ENCODE peak calls at places on chromosome 18, in six cellular contexts. U, Y, B, Z, L and R are unnamed samples. For H3K36me3, the result is how much of the 10 kb centered on the place peaks cover.

GRCh38 chr18:10412933-10413332 is 41.5 kb upstream of the APCDD1 start:
- DNase-seq in U (no peak), Y (no peak), B (no peak), Z (no peak), L (no peak), R (no peak)

GRCh38 chr18:68454511-68455228 is 260.2 kb downstream of the TMX3 start:
- DNase-seq in U (no peak), Y (peak), B (peak), Z (no peak), L (peak), R (no peak)

GRCh38 chr18:36355511-36355910 is 58.0 kb downstream of the FHOD3 start:
- DNase-seq in U (no peak), Y (no peak), B (peak), Z (no peak), L (peak), R (no peak)

GRCh38 chr18:76349067-76349715 is 145.9 kb downstream of the ZNF516 start:
- DNase-seq in U (peak), Y (peak), B (peak), Z (no peak), L (peak), R (no peak)

GRCh38 chr18:9184998-9185613 is 48.5 kb downstream of the ANKRD12 start:
- DNase-seq in U (no peak), Y (no peak), B (no peak), Z (no peak), L (no peak), R (no peak)

GRCh38 chr18:79588636-79589481 is 90.7 kb upstream of the CTDP1 start:
- DNase-seq in U (peak), Y (peak), B (peak), Z (peak), L (peak), R (peak)

GRCh38 chr18:57121542-57122112 is 25.3 kb upstream of the BOD1L2 start:
- DNase-seq in U (no peak), Y (no peak), B (no peak), Z (no peak), L (no peak), R (no peak)

GRCh38 chr18:47251289-47252120 is at the start of gene SKOR2:
- DNase-seq in U (no peak), Y (no peak), B (no peak), Z (no peak), L (no peak), R (no peak)

GRCh38 chr18:37568671-37569070 is 3.1 kb upstream of the CELF4 start:
- DNase-seq in U (no peak), Y (no peak), B (no peak), Z (no peak), L (no peak), R (no peak)

GRCh38 chr18:3305354-3305762 is 43.4 kb downstream of the MYL12B start:
- DNase-seq in U (no peak), Y (peak), B (peak), Z (no peak), L (peak), R (no peak)

GRCh38 chr18:53797998-53798397 is 426.5 kb downstream of the MBD2 start:
- DNase-seq in U (no peak), Y (no peak), B (no peak), Z (no peak), L (no peak), R (no peak)

GRCh38 chr18:67644226-67644625 is 127.7 kb upstream of the DSEL start:
- DNase-seq in U (no peak), Y (no peak), B (no peak), Z (no peak), L (no peak), R (no peak)

GRCh38 chr18:8912348-8913057 is 190.0 kb upstream of the NDUFV2 start:
- DNase-seq in U (no peak), Y (no peak), B (no peak), Z (peak), L (no peak), R (peak)

GRCh38 chr18:6170604-6171003 is 244.1 kb downstream of the L3MBTL4 start:
- DNase-seq in U (no peak), Y (no peak), B (no peak), Z (no peak), L (no peak), R (no peak)

GRCh38 chr18:60500960-60501359 is 128.4 kb upstream of the MC4R start:
- DNase-seq in U (no peak), Y (peak), B (no peak), Z (no peak), L (no peak), R (no peak)

GRCh38 chr18:33114749-33115148 is 325.8 kb downstream of the CCDC178 start:
- DNase-seq in U (no peak), Y (no peak), B (no peak), Z (no peak), L (no peak), R (no peak)

DNA sequence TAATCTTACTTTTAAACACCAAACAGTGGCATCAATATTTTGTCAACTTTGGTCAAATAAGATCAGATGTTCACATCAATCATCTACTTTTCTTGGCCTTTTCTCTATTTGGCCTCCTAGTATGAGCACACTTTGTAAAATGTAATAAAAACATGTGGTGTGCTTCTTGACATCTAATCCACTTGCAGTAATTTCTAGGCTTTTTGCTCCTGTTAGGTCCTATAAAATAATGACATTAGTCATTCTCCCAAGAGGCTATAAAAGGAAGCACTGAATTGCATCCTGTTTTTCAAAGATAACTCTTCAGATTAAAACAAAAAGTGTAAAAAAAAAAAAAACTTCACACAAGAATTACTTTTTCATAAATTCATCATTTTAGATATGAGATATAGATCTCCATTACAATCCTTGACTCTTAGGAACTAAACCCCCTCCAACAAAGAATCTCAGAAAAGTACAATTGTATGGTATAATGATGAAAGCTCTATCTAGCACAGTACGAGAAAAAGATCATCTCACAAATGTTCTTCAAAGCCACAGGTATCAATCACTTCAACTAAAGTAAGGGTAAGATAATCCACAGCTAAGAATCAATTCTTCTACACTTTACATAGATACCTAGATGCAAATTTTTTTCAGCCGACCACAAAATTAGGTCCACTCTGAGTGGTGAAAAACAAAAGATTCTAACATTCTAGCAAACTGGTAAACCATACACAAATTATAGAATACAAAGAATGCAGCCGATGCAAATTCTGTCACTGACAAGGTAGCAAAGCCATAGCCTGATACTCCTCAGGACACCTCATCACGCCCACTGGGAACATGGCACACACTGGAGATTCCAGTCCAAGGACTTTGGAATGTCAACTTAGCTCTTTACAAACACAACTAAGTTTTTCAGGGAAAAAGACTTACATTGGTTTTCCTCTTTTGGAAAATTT is 2.7 kb downstream of the BCL2 start:
- DNase-seq in U (no peak), Y (no peak), B (no peak), Z (no peak), L (no peak), R (no peak)
- H3K4me3 ChIP-seq in U (peak), Y (no peak), B (no peak), Z (peak), L (no peak), R (peak)

DNA sequence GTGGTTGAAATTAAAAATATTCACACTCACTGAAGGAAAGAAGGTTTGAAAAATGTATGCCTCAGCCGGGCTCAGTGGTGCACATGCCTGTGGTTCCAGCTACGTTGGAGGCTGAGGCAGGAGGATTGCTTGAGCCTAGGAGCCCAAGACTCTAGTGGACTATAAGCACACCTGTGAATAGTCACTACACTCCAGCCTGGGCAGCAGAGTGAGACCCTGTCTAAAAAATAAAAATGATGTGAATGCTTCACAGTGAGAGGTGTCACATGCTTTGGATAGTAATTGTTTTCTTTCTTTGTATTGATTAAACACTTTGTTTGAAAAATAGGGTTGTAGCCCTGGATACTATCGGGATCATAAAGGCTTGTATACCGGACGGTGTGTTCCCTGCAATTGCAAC is 138.6 kb upstream of the TTC39C start:
- DNase-seq in U (no peak), Y (no peak), B (no peak), Z (no peak), L (no peak), R (no peak)
- H3K36me3 ChIP-seq in U (under half), Y (under half), B (under half), Z (under half), L (under half), R (under half)

DNA sequence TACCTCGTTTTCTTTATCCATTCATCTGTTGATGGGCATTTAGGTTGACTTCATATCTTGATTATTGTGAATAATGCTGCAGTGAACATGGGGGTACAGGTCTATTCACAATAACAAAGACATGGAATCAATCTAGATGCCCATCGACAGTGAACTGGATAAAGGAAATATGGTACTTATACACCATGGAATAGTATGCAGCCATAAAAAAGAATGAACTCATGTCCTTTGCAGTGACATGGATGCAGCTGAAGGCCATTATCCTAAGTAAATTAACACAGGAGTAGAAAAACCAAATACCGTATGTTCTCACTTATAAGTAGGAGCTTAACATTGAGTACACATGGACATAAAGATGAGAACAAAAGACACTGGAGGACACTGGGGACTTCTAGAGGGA is 111.6 kb downstream of the LAMA3 start:
- DNase-seq in U (no peak), Y (no peak), B (no peak), Z (no peak), L (no peak), R (no peak)
- H3K4me3 ChIP-seq in U (no peak), Y (no peak), B (no peak), Z (no peak), L (no peak), R (no peak)

GRCh38 chr18:23857756-23858155 is 156.8 kb upstream of the TTC39C start:
- DNase-seq in U (no peak), Y (no peak), B (no peak), Z (no peak), L (peak), R (peak)
- H3K36me3 ChIP-seq in U (under half), Y (under half), B (under half), Z (under half), L (under half), R (under half)

DNA sequence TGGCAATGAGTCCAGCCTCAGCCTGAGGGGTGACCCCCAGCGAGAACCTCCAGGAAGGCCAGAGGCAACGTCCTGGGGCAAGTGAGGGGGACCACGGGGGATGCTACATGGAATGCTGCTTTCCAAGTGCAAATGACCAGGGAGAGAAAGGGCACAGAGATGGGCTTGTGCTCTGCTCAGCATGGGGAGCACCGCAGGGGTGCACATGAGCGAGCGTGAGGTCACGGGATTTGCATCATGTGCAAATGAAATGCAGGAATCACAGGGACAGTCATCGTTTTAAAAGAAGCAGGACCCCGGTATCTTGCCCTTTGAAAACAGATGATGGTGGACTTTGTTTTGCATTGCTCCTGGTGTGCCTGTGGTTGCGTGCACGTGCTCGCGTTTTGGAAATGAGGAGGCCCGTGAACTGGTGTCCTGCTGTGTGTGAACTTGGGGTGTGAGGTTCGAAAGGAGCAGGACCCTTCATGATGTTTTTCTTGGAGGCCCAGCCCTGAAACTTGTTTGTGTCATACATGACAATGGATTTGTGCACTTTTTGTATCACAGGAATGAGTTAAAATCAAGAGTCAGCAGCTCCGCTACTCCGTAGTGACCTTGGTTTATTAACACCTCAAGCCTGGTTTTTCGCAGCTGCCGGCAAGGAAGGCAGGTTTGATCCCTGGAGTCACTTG is 234.4 kb downstream of the LDLRAD4 start:
- DNase-seq in U (no peak), Y (no peak), B (no peak), Z (no peak), L (no peak), R (no peak)
- H3K4me3 ChIP-seq in U (no peak), Y (no peak), B (no peak), Z (no peak), L (no peak), R (no peak)

GRCh38 chr18:49795612-49796552 is 17.5 kb downstream of the ACAA2 start:
- DNase-seq in U (no peak), Y (no peak), B (peak), Z (no peak), L (peak), R (no peak)

GRCh38 chr18:49794740-49795139 is 18.6 kb downstream of the ACAA2 start:
- DNase-seq in U (no peak), Y (no peak), B (no peak), Z (no peak), L (no peak), R (no peak)

GRCh38 chr18:49802623-49803022 is 10.7 kb downstream of the ACAA2 start:
- DNase-seq in U (no peak), Y (no peak), B (no peak), Z (no peak), L (no peak), R (no peak)

DNA sequence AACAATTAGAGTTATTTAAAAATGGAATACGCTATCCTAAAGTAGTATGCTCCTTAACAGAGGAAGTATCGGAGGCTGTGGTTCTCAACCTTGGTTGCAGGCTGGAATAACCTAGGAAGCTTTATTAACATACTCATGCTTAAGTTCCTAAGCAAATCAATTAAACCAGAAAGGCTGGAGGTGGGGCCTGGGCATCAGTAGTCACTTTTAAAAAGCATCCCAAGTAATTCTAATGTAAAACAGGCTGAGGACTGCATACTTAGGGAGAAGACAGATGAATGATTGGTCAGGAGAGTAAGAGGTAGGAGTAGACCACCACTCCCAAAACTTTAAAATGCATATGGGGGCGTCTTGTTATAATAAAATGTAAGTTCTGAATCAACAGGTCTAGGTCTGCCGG is 15.3 kb downstream of the ACAA2 start:
- DNase-seq in U (no peak), Y (no peak), B (no peak), Z (no peak), L (no peak), R (no peak)
- H3K36me3 ChIP-seq in U (under half), Y (under half), B (under half), Z (under half), L (under half), R (half or more)

GRCh38 chr18:63344918-63345317 is 22.1 kb downstream of the KDSR start:
- DNase-seq in U (no peak), Y (no peak), B (no peak), Z (no peak), L (no peak), R (no peak)

GRCh38 chr18:63348508-63349136 is 18.4 kb downstream of the KDSR start:
- DNase-seq in U (no peak), Y (no peak), B (no peak), Z (no peak), L (no peak), R (no peak)

GRCh38 chr18:63344263-63344662 is 22.7 kb downstream of the KDSR start:
- DNase-seq in U (no peak), Y (no peak), B (no peak), Z (no peak), L (no peak), R (no peak)

GRCh38 chr18:63346471-63347183 is 20.4 kb downstream of the KDSR start:
- DNase-seq in U (no peak), Y (no peak), B (no peak), Z (no peak), L (no peak), R (no peak)

DNA sequence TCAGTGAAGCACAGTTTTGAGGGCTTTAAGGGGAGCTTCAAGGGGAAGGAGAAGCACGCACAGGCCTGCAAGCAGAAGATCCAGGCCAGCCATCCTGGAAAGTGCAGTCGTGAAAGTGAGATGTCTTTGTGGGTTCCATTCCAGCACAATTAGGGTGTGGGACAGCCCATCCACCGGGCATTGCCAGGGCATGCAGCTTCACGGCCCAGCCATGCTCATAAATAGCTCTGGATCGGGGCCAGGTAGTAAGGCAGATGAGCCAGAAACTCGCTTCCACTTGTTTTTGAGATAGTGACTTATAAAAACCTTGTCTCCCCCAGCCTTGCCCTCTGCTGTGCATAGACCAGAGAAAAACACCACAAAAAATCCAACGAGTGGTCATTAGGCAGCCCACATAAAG is 21.0 kb downstream of the KDSR start:
- DNase-seq in U (no peak), Y (no peak), B (peak), Z (no peak), L (no peak), R (no peak)
- H3K4me3 ChIP-seq in U (no peak), Y (no peak), B (no peak), Z (no peak), L (no peak), R (no peak)

GRCh38 chr18:13022644-13023043 is 31.5 kb downstream of the CEP192 start:
- DNase-seq in U (no peak), Y (no peak), B (no peak), Z (no peak), L (no peak), R (no peak)
- H3K36me3 ChIP-seq in U (half or more), Y (under half), B (under half), Z (under half), L (under half), R (half or more)

DNA sequence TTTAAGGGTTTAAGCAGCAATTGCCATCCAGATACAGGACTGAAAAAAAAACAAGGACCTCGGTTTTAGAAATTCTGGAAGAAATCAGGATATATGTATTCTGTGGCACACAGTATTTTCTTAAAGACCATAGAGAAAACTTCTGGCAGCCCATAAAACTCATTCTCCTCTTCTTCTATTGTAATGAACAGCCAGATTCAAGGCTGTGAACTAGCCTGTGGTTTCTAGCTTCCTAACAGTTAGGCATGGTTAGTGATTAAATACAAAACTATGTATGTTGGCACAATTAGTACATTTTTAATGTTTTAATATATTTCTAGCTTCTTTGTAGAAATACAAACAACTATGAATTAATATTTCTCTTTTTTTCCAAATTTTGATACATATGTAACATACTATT is 555.7 kb downstream of the DSC3 start:
- DNase-seq in U (no peak), Y (peak), B (peak), Z (no peak), L (no peak), R (no peak)
- H3K4me3 ChIP-seq in U (no peak), Y (no peak), B (no peak), Z (no peak), L (no peak), R (no peak)

DNA sequence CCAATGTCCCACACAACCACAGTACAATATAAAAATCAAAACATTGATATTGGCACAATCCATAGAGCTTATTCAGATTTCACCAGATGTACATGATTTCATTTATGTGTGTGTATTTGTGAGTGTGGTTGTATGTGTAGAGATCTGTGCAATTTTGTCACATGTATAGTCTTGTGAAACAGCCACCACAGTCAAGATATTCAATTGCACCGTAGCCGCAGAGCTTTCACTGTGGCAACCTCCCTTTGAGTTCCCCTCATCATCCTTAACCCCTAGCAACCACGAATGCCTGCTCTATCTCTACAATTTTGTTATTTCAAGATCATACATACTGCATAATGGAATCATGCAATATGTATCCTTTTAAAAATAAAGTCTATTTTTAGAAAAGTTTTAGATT is 391.3 kb downstream of the SETBP1 start:
- DNase-seq in U (no peak), Y (no peak), B (no peak), Z (no peak), L (no peak), R (no peak)
- H3K36me3 ChIP-seq in U (under half), Y (under half), B (under half), Z (under half), L (under half), R (under half)